ENCODE peak calls at places on chromosome 6, in eight cellular contexts. W is HCT116, K is A549, D is endothelial cell of umbilical vein, J is K562, N is WTC11, Y is H1, F is HepG2. E is an unnamed sample.

GRCh38 chr6:156974897-156975296 is 197.7 kb downstream of the ARID1B start:
- DNase-seq in W (no peak), F (no peak), K (no peak), J (no peak), N (no peak), Y (no peak), D (no peak), E (no peak)

GRCh38 chr6:132132420-132132819 is 181.2 kb upstream of the CCN2 start:
- DNase-seq in K (no peak), N (no peak), F (no peak), W (no peak), D (peak), Y (no peak), J (no peak), E (no peak)

GRCh38 chr6:90610671-90611542 is 24.0 kb upstream of the MAP3K7 start:
- DNase-seq in N (peak), W (no peak), Y (no peak), D (peak), J (peak), F (no peak), K (peak), E (peak)

GRCh38 chr6:130189691-130190459 is 32.9 kb downstream of the SAMD3 start:
- DNase-seq in F (no peak), N (no peak), K (no peak), W (no peak), Y (no peak), J (no peak), D (no peak), E (no peak)

GRCh38 chr6:34973547-34974248 is 84.6 kb downstream of the ANKS1A start:
- DNase-seq in K (no peak), J (peak), N (no peak), D (no peak), W (no peak), Y (no peak), F (peak), E (peak)

GRCh38 chr6:111564482-111564945 is 41.2 kb downstream of the TRAF3IP2 start:
- DNase-seq in F (no peak), W (no peak), Y (no peak), J (no peak), N (no peak), K (no peak), D (peak), E (peak)

GRCh38 chr6:37024665-37025337 is 19.3 kb downstream of the FGD2 start:
- DNase-seq in D (no peak), F (no peak), Y (no peak), K (peak), W (peak), J (no peak), N (no peak), E (peak)

GRCh38 chr6:13012271-13012670 is 295.7 kb downstream of the PHACTR1 start:
- DNase-seq in N (no peak), D (no peak), J (no peak), Y (no peak), F (no peak), K (no peak), W (no peak), E (peak)

GRCh38 chr6:11847515-11848244 is 69.1 kb upstream of the ADTRP start:
- DNase-seq in D (no peak), K (no peak), N (no peak), F (no peak), Y (no peak), J (no peak), W (no peak), E (no peak)

GRCh38 chr6:169971951-169972651 is 220.7 kb downstream of the ERMARD start:
- DNase-seq in J (no peak), N (no peak), Y (no peak), D (no peak), K (no peak), F (no peak), W (no peak), E (no peak)

GRCh38 chr6:170130201-170130621 is 160.7 kb downstream of the DLL1 start:
- DNase-seq in F (no peak), J (no peak), D (no peak), N (no peak), W (no peak), Y (no peak), K (no peak), E (no peak)

GRCh38 chr6:168686831-168687730 is 246.1 kb downstream of the SMOC2 start:
- DNase-seq in Y (no peak), W (no peak), N (no peak), J (no peak), F (no peak), D (no peak), K (no peak), E (no peak)

GRCh38 chr6:38646166-38646565 is 6.4 kb upstream of the BTBD9 start:
- DNase-seq in Y (no peak), D (no peak), W (no peak), J (no peak), F (no peak), K (no peak), N (no peak), E (no peak)

GRCh38 chr6:72553531-72554202 is 68.2 kb upstream of the KCNQ5 start:
- DNase-seq in N (no peak), W (no peak), F (no peak), J (peak), Y (no peak), D (peak), K (peak), E (peak)

DNA sequence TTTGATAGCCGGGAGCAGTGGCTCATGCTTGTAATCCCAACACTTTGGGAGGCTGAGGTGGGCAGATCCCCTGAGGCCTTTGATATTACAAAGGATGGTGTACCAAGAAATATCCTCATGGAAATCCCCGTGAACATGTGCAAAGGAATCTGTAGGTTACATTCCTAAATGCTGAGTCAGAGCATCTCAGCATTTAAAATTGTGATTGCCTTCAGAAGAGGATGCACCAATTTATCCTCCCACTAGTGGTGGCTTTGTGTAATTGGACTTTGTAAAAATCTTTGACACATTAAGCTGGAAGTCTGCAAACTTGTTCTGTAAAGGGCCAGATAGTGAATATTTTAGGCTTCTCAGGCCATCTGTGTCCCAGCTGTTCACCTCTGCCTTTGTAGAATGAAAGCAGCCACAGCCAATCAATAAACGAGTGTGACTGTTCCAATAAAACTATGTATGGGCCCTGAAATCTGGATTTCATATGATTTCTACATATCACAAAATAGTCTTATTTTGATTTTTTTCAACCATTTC is 11.8 kb downstream of the TMEM14B start:
- DNase-seq in K (peak), Y (no peak), J (peak), N (no peak), W (peak), F (peak), D (peak), E (peak)
- TF ChIP-seq CTCF in K (peak), Y (peak), J (peak), N (peak), W (peak), F (peak), D (peak), E (peak)

GRCh38 chr6:680204-680603 is 12.7 kb downstream of the EXOC2 start:
- DNase-seq in F (no peak), J (no peak), N (no peak), D (no peak), K (no peak), Y (no peak), W (no peak), E (no peak)
- TF ChIP-seq MAX in F (no peak), J (no peak), N (no peak), D (no peak), K (no peak), Y (no peak), W (no peak), E (no peak)

GRCh38 chr6:4645713-4646356 is 130.4 kb upstream of the CDYL start:
- DNase-seq in N (peak), Y (no peak), J (no peak), W (no peak), K (no peak), F (no peak), D (no peak), E (no peak)
- TF ChIP-seq CTCF in N (no peak), Y (peak), J (peak), W (no peak), K (no peak), F (peak), D (no peak), E (no peak)

DNA sequence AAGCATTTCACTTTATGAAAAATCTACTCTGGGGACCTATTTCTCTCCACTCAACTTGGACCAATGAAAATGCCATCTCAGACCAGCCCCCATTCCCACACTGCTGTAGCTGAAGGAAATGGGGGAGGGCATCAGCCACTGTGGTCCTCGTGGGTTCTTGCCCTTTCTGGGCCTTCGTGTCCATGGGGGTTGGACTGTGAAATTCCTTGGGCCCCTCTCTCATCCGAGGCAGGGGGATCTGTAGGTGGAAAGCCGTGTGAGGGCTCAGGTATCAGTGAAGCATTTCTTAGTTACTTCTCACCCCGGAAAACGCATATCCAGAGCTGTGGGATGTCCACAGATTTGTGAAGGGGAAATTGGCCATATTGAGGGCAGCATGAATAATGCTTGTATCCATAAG is 147.9 kb downstream of the CDC5L start:
- DNase-seq in J (no peak), Y (no peak), K (no peak), W (no peak), D (no peak), F (no peak), N (no peak), E (no peak)
- TF ChIP-seq MAX in J (no peak), Y (no peak), K (no peak), W (no peak), D (no peak), F (no peak), N (no peak), E (no peak)

E was measured in NB4.